ENCODE peak calls at places on chromosomes 5 and 9, in four cellular contexts. T, Y, E and L are unnamed samples.

GRCh38 chr5:61020415-61020814 is 75.4 kb downstream of the NDUFAF2 start:
- DNase-seq in T (no peak), Y (no peak), E (peak), L (no peak)

GRCh38 chr9:92970467-92970923 is 23.2 kb downstream of the FGD3 start:
- DNase-seq in T (no peak), Y (no peak), E (no peak), L (no peak)

GRCh38 chr5:3029396-3029795 is 277.9 kb upstream of the IRX2 start:
- DNase-seq in T (no peak), Y (no peak), E (no peak), L (no peak)

GRCh38 chr5:75567710-75568109 is 43.5 kb upstream of the ANKDD1B start:
- DNase-seq in T (no peak), Y (peak), E (no peak), L (peak)

GRCh38 chr5:68534131-68534940 is 318.8 kb downstream of the PIK3R1 start:
- DNase-seq in T (no peak), Y (no peak), E (peak), L (no peak)

GRCh38 chr9:124262596-124263045 is 4.9 kb downstream of the NEK6 start:
- DNase-seq in T (no peak), Y (no peak), E (no peak), L (no peak)

GRCh38 chr5:157180374-157181264 is at the start of gene ITK:
- DNase-seq in T (no peak), Y (no peak), E (no peak), L (no peak)

GRCh38 chr5:38780316-38780715 is 65.5 kb upstream of the OSMR start:
- DNase-seq in T (no peak), Y (no peak), E (no peak), L (no peak)

GRCh38 chr9:93265301-93265971 is 81.5 kb downstream of the WNK2 start:
- DNase-seq in T (no peak), Y (peak), E (no peak), L (no peak)

GRCh38 chr5:166532821-166533220 is 1758.6 kb upstream of the WWC1 start:
- DNase-seq in T (no peak), Y (no peak), E (no peak), L (no peak)

GRCh38 chr5:113264061-113264460 is 170.7 kb downstream of the TSSK1B start:
- DNase-seq in T (no peak), Y (no peak), E (no peak), L (no peak)

GRCh38 chr5:149635394-149635793 is 54.1 kb downstream of the ARHGEF37 start:
- DNase-seq in T (no peak), Y (no peak), E (no peak), L (no peak)

GRCh38 chr9:94018628-94019027 is 63.5 kb upstream of the BARX1 start:
- DNase-seq in T (no peak), Y (no peak), E (no peak), L (no peak)

GRCh38 chr5:112064956-112065355 is 308.0 kb upstream of the NREP start:
- DNase-seq in T (no peak), Y (no peak), E (no peak), L (peak)

GRCh38 chr9:27276182-27277030 is 20.5 kb downstream of the EQTN start:
- DNase-seq in T (peak), Y (peak), E (peak), L (no peak)

GRCh38 chr9:37574241-37574721 is 1.9 kb downstream of the FBXO10 start:
- DNase-seq in T (peak), Y (no peak), E (no peak), L (no peak)

GRCh38 chr5:15601853-15602252 is 101.9 kb downstream of the FBXL7 start:
- DNase-seq in T (no peak), Y (no peak), E (no peak), L (no peak)

GRCh38 chr9:38126730-38127129 is 57.7 kb upstream of the SHB start:
- DNase-seq in T (no peak), Y (no peak), E (no peak), L (no peak)

GRCh38 chr5:54902817-54903473 is 82.4 kb downstream of the ESM1 start:
- DNase-seq in T (no peak), Y (no peak), E (no peak), L (peak)

GRCh38 chr5:30325795-30326194 is 867.7 kb upstream of the CDH6 start:
- DNase-seq in T (no peak), Y (no peak), E (no peak), L (no peak)

GRCh38 chr5:168877132-168877895 is 298.1 kb upstream of the PANK3 start:
- DNase-seq in T (no peak), Y (no peak), E (peak), L (no peak)
- TF ChIP-seq FOXK2 in T (no peak), Y (no peak), E (no peak), L (no peak)

GRCh38 chr5:93611900-93612898 is 29.2 kb downstream of the NR2F1 start:
- DNase-seq in T (no peak), Y (peak), E (no peak), L (no peak)
- TF ChIP-seq FOXK2 in T (no peak), Y (no peak), E (no peak), L (no peak)

DNA sequence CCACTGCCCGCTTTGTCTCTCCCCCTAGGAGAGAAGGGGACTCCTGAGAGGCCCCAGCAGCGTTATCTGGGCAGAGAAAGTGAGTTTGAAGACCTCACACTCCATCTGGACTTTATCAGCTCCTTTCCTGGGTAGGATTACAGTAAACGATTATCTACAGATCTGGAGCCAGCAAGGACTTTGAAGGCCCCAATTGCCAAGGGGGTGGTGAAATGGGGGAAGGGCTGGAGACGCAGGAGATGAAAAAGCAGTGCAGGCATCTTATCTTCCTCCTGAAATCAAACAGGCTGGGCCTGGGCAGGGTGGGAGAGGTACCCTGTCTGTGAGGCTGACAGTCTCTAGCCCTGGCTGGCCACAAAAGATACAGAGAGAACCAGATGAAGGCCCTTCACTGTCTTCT is 105.8 kb upstream of the MSX2 start:
- DNase-seq in T (no peak), Y (no peak), E (no peak), L (no peak)
- TF ChIP-seq FOXK2 in T (no peak), Y (no peak), E (no peak), L (no peak)

DNA sequence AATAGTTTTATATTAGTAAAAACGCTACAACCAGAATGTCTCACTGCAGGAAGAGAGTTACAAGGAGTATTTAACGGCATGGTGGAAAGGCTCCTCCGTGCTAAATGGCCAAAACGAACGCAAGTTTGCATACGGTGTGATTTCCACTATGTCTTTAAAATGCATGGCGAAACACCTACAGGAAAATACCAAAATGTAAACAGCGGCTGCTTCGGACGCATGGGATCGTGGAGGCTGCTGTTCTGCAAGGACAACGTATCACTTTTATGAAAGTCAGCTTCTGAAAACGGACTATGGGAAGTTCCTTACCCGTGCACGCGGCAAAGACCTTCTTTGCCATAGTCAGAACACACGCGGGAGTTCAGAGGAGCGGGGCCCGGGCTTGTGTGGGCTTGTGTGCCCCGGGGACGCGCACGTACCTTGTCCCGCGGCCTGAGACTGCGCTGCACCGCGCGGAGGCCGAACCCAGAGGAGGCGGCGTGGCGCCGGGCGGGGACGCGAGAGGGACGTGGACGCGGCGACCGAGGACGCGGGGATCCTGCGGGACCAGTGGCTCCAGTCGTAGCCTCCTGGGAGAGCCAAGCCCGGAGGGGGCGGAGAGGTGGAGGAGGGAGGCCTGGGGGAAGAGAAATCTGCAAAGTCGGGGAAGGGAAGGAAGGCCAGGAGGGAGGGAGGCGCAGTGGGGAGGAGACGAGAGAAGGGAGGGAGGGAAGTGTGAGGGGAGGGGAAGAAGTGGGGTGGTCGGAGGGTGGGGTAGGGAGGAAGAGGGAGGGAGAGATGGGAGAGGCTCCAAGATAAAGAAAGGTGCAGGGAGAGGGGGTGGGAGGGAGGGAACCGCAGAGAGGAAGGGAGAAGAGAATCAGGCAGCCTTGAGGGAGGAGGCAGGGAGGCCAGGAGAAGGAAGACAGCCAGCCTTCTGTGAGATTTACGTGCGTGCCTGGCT is at the start of gene CMBL:
- DNase-seq in T (peak), Y (peak), E (peak), L (no peak)
- TF ChIP-seq FOXK2 in T (no peak), Y (peak), E (no peak), L (no peak)

DNA sequence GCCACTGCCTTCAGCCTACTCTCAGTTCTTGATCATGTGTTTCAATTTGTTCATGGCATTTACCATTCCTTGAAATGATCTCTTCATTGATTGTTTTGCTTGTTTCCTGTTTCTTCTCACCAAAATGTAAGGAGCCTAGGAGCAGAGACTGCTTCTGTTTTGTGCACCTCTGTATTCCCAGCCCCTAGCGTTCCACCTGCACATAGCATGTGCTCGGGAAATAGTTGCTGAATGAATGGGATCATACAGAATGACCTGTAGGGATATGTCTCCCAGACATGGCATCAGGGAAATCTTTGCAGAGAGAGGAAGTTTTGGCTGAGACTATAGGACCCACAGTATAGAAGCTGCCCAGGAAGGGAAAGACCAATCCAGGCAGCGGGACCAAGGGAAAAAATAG is 6.2 kb upstream of the CERCAM start:
- DNase-seq in T (no peak), Y (peak), E (peak), L (no peak)
- TF ChIP-seq FOXK2 in T (no peak), Y (no peak), E (no peak), L (no peak)

DNA sequence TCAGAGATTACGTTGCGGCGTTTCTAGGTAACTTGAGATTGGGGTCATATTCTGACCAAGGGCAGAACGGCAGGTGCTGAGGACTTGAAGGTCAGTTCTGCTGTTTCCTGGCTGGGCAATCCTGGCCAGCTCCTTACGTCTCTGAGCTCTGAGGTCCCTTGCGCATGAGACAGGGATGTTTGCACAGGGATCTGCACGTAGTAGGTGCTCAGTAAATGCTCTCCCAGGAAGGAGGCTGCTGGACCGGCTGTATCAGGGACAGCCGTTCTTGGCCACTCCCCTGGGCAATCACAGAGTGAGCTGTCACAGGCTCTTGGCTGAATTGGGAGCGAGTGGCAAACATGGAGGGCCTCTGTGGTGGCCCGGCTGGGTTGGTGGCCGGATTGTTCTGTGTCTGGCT is 8.3 kb downstream of the NCS1 start:
- DNase-seq in T (no peak), Y (no peak), E (no peak), L (no peak)
- TF ChIP-seq FOXK2 in T (no peak), Y (no peak), E (no peak), L (no peak)

GRCh38 chr9:130042931-130043653 is at the start of gene FNBP1:
- DNase-seq in T (peak), Y (peak), E (peak), L (no peak)

GRCh38 chr9:130043654-130044623 is 950 bp upstream of the FNBP1 start:
- DNase-seq in T (no peak), Y (peak), E (peak), L (no peak)

GRCh38 chr9:130040901-130041647 is 1.9 kb downstream of the FNBP1 start:
- DNase-seq in T (no peak), Y (no peak), E (no peak), L (no peak)

GRCh38 chr9:130042406-130042930 is 521 bp downstream of the FNBP1 start:
- DNase-seq in T (peak), Y (peak), E (no peak), L (no peak)

DNA sequence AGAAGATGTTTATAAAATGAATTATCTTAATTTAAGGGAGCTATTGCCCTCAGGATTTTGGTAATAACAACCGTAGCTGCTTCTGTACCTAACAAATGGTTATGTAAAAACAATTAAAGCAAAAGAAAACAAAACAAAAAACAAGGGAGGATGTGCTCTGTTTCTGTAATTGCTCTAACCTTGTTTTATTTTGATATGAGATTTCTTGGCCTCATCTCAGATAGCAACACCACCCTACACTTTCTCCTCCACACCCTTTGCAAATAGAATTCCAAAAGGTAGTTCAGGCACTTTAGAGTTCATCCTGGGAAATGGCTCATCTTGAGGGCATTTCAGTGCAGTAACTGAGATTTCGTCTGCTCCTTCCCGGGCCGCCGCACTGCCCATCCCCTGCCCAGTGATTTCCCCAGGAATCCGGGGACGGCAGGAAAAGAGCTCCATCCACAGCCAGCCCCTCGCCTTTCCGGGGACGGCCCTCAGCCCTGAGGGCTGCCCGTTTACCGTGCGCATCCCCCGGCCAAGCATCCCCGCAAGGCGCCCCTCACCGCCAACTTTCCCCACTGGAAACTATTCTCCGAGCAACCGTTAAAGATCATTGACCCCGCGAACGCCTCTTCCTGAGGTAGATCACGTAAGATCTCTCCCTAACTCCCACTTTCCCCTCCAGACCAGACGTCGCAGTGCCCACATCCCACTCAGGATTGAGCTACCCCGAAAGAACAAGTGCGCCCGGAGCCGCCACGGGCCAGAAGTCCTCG is 1.2 kb downstream of the FNBP1 start:
- DNase-seq in T (peak), Y (no peak), E (no peak), L (no peak)
- TF ChIP-seq FOXK2 in T (no peak), Y (no peak), E (no peak), L (no peak)

DNA sequence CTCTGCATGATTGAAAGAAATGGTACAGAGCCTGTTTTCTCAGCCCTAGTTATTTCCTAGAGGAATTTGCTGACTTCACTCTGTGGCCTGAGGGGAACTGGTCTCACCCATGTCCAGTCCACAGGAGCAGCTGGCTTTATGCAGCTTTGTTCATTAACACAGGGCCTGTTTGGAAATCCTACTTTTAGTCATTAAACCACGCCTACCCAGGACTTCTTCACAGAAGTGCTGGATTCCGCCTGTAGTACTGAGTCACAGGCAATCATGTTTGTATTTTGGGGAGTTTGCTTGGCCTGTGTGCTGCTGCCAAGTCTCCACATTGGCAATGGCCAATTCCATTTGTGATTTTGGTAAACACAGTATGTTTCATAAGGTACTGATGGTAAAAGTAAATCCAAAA is 52.8 kb downstream of the CTNND2 start:
- DNase-seq in T (no peak), Y (no peak), E (no peak), L (no peak)
- TF ChIP-seq FOXK2 in T (no peak), Y (no peak), E (no peak), L (no peak)